ENCODE peak calls at places on chromosomes 16 and 17, in eight cellular contexts. One of them, this sample, is unnamed.

GRCh38 chr16:19419691-19420060 is 2.0 kb downstream of the TMC5 start:
- DNase-seq in cardiac muscle cell: peak
- DNase-seq in lower lobe of right lung: no peak
- DNase-seq in thyroid gland: no peak
- DNase-seq in tibial artery: no peak
- DNase-seq in neural progenitor cell: no peak
- DNase-seq in cardiac fibroblast: peak
- DNase-seq in kidney epithelial cell: no peak
- DNase-seq in this sample: no peak

GRCh38 chr16:1991135-1991551 is 1.4 kb downstream of the SYNGR3 start:
- DNase-seq in cardiac muscle cell: no peak
- DNase-seq in lower lobe of right lung: peak
- DNase-seq in thyroid gland: no peak
- DNase-seq in tibial artery: no peak
- DNase-seq in neural progenitor cell: no peak
- DNase-seq in cardiac fibroblast: no peak
- DNase-seq in kidney epithelial cell: no peak
- DNase-seq in this sample: peak

GRCh38 chr17:71201639-71202038 is 919.2 kb upstream of the SOX9 start:
- DNase-seq in cardiac muscle cell: no peak
- DNase-seq in lower lobe of right lung: no peak
- DNase-seq in thyroid gland: no peak
- DNase-seq in tibial artery: no peak
- DNase-seq in neural progenitor cell: no peak
- DNase-seq in cardiac fibroblast: no peak
- DNase-seq in kidney epithelial cell: no peak
- DNase-seq in this sample: no peak

GRCh38 chr16:24309222-24309905 is 53.2 kb downstream of the CACNG3 start:
- DNase-seq in cardiac muscle cell: peak
- DNase-seq in lower lobe of right lung: no peak
- DNase-seq in thyroid gland: no peak
- DNase-seq in tibial artery: no peak
- DNase-seq in neural progenitor cell: peak
- DNase-seq in cardiac fibroblast: peak
- DNase-seq in kidney epithelial cell: no peak
- DNase-seq in this sample: no peak

GRCh38 chr16:69520800-69521602 is 44.8 kb upstream of the NFAT5 start:
- DNase-seq in cardiac muscle cell: peak
- DNase-seq in lower lobe of right lung: no peak
- DNase-seq in thyroid gland: no peak
- DNase-seq in tibial artery: no peak
- DNase-seq in neural progenitor cell: no peak
- DNase-seq in cardiac fibroblast: peak
- DNase-seq in kidney epithelial cell: no peak
- DNase-seq in this sample: no peak

GRCh38 chr17:673200-673681 is 41.4 kb downstream of the VPS53 start:
- DNase-seq in cardiac muscle cell: no peak
- DNase-seq in lower lobe of right lung: peak
- DNase-seq in thyroid gland: peak
- DNase-seq in tibial artery: no peak
- DNase-seq in neural progenitor cell: peak
- DNase-seq in cardiac fibroblast: no peak
- DNase-seq in kidney epithelial cell: no peak
- DNase-seq in this sample: no peak

GRCh38 chr17:75722542-75723095 is 1.4 kb downstream of the ITGB4 start:
- DNase-seq in cardiac muscle cell: no peak
- DNase-seq in lower lobe of right lung: peak
- DNase-seq in thyroid gland: no peak
- DNase-seq in tibial artery: no peak
- DNase-seq in neural progenitor cell: no peak
- DNase-seq in cardiac fibroblast: no peak
- DNase-seq in kidney epithelial cell: no peak
- DNase-seq in this sample: no peak

GRCh38 chr17:72295916-72296315 is 175.1 kb downstream of the SOX9 start:
- DNase-seq in cardiac muscle cell: no peak
- DNase-seq in lower lobe of right lung: no peak
- DNase-seq in thyroid gland: no peak
- DNase-seq in tibial artery: no peak
- DNase-seq in neural progenitor cell: no peak
- DNase-seq in cardiac fibroblast: no peak
- DNase-seq in kidney epithelial cell: no peak
- DNase-seq in this sample: no peak

GRCh38 chr17:1986783-1987451 is 38.2 kb downstream of the RTN4RL1 start:
- DNase-seq in cardiac muscle cell: peak
- DNase-seq in lower lobe of right lung: no peak
- DNase-seq in thyroid gland: no peak
- DNase-seq in tibial artery: no peak
- DNase-seq in neural progenitor cell: no peak
- DNase-seq in cardiac fibroblast: peak
- DNase-seq in kidney epithelial cell: no peak
- DNase-seq in this sample: no peak

GRCh38 chr16:81181013-81181720 is 57.3 kb upstream of the BCO1 start:
- DNase-seq in cardiac muscle cell: peak
- DNase-seq in lower lobe of right lung: peak
- DNase-seq in thyroid gland: peak
- DNase-seq in tibial artery: peak
- DNase-seq in neural progenitor cell: peak
- DNase-seq in cardiac fibroblast: peak
- DNase-seq in kidney epithelial cell: peak
- DNase-seq in this sample: no peak

GRCh38 chr16:74699666-74700065 is 996 bp downstream of the MLKL start:
- DNase-seq in cardiac muscle cell: no peak
- DNase-seq in lower lobe of right lung: no peak
- DNase-seq in thyroid gland: no peak
- DNase-seq in tibial artery: no peak
- DNase-seq in neural progenitor cell: no peak
- DNase-seq in cardiac fibroblast: no peak
- DNase-seq in kidney epithelial cell: no peak
- DNase-seq in this sample: no peak

GRCh38 chr16:71674229-71674628 is 48.2 kb downstream of the MARVELD3 start:
- DNase-seq in cardiac muscle cell: no peak
- DNase-seq in lower lobe of right lung: no peak
- DNase-seq in thyroid gland: no peak
- DNase-seq in tibial artery: no peak
- DNase-seq in neural progenitor cell: no peak
- DNase-seq in cardiac fibroblast: no peak
- DNase-seq in kidney epithelial cell: no peak
- DNase-seq in this sample: no peak

GRCh38 chr16:66137853-66138252 is 228.6 kb upstream of the CDH5 start:
- DNase-seq in cardiac muscle cell: no peak
- DNase-seq in lower lobe of right lung: no peak
- DNase-seq in thyroid gland: no peak
- DNase-seq in tibial artery: no peak
- DNase-seq in neural progenitor cell: no peak
- DNase-seq in cardiac fibroblast: no peak
- DNase-seq in kidney epithelial cell: no peak
- DNase-seq in this sample: no peak

GRCh38 chr16:66476328-66477027 is 49.4 kb downstream of the BEAN1 start:
- DNase-seq in cardiac muscle cell: peak
- DNase-seq in lower lobe of right lung: no peak
- DNase-seq in thyroid gland: no peak
- DNase-seq in tibial artery: no peak
- DNase-seq in neural progenitor cell: no peak
- DNase-seq in cardiac fibroblast: no peak
- DNase-seq in kidney epithelial cell: no peak
- DNase-seq in this sample: peak

GRCh38 chr16:57004387-57005250 is 15.3 kb downstream of the NLRC5 start:
- DNase-seq in cardiac muscle cell: no peak
- DNase-seq in lower lobe of right lung: no peak
- DNase-seq in thyroid gland: no peak
- DNase-seq in tibial artery: no peak
- DNase-seq in neural progenitor cell: no peak
- DNase-seq in cardiac fibroblast: no peak
- DNase-seq in kidney epithelial cell: no peak
- DNase-seq in this sample: no peak

GRCh38 chr17:80755650-80756405 is 211.2 kb downstream of the RPTOR start:
- DNase-seq in cardiac muscle cell: no peak
- DNase-seq in lower lobe of right lung: no peak
- DNase-seq in thyroid gland: no peak
- DNase-seq in tibial artery: no peak
- DNase-seq in neural progenitor cell: no peak
- DNase-seq in cardiac fibroblast: no peak
- DNase-seq in kidney epithelial cell: no peak
- DNase-seq in this sample: no peak

DNA sequence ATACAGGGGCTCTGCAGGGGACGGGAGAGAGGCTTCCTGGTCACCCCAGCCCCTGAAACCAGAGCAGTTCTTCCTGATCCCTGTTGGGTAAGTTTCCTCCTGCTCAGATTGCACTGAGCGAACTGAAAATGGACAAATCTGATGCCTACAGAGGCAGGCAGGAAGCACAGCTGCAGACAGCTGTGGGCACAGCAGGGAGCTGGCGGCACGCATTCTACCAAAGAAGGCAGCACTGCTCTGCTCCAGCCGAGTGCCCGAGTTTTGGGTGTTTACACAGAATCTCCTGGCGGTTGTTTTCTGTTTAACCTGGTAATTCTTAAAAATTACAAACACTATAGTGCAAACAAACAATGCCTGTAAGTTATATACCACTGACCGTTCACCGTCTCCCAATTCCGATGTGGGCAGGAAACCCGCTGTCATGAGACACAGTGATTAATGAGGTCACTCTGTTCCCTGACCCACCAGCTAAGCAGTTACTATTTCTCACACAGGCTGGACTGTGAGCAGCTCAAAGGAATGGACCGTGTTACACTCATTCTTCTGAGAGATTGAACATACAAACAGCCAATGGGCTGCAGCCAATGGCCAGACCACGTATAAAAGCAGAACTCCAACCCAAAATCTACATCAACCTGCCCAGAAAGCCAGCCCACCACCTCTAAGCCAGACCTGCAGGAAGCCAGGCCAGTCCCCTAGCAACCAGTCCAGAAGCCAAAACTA is 25.5 kb downstream of the NSMCE1 start:
- DNase-seq in cardiac muscle cell: peak
- DNase-seq in lower lobe of right lung: peak
- DNase-seq in thyroid gland: no peak
- DNase-seq in tibial artery: peak
- DNase-seq in neural progenitor cell: peak
- DNase-seq in cardiac fibroblast: peak
- DNase-seq in kidney epithelial cell: peak
- DNase-seq in this sample: peak
- H3K4me3 ChIP-seq in cardiac muscle cell: no peak
- H3K4me3 ChIP-seq in lower lobe of right lung: peak
- H3K4me3 ChIP-seq in thyroid gland: no peak
- H3K4me3 ChIP-seq in tibial artery: peak
- H3K4me3 ChIP-seq in neural progenitor cell: no peak
- H3K4me3 ChIP-seq in cardiac fibroblast: peak
- H3K4me3 ChIP-seq in kidney epithelial cell: no peak
- H3K4me3 ChIP-seq in this sample: no peak

GRCh38 chr17:3812284-3812683 is 11.3 kb upstream of the ITGAE start:
- DNase-seq in cardiac muscle cell: no peak
- DNase-seq in lower lobe of right lung: no peak
- DNase-seq in thyroid gland: no peak
- DNase-seq in tibial artery: no peak
- DNase-seq in neural progenitor cell: no peak
- DNase-seq in cardiac fibroblast: no peak
- DNase-seq in kidney epithelial cell: no peak
- DNase-seq in this sample: no peak

GRCh38 chr17:3805581-3805980 is 4.6 kb upstream of the ITGAE start:
- DNase-seq in cardiac muscle cell: no peak
- DNase-seq in lower lobe of right lung: no peak
- DNase-seq in thyroid gland: no peak
- DNase-seq in tibial artery: no peak
- DNase-seq in neural progenitor cell: no peak
- DNase-seq in cardiac fibroblast: no peak
- DNase-seq in kidney epithelial cell: no peak
- DNase-seq in this sample: no peak

GRCh38 chr17:3808701-3809100 is 7.7 kb upstream of the ITGAE start:
- DNase-seq in cardiac muscle cell: no peak
- DNase-seq in lower lobe of right lung: no peak
- DNase-seq in thyroid gland: no peak
- DNase-seq in tibial artery: no peak
- DNase-seq in neural progenitor cell: no peak
- DNase-seq in cardiac fibroblast: no peak
- DNase-seq in kidney epithelial cell: no peak
- DNase-seq in this sample: no peak

GRCh38 chr17:3810019-3810418 is 9.0 kb upstream of the ITGAE start:
- DNase-seq in cardiac muscle cell: no peak
- DNase-seq in lower lobe of right lung: no peak
- DNase-seq in thyroid gland: no peak
- DNase-seq in tibial artery: no peak
- DNase-seq in neural progenitor cell: no peak
- DNase-seq in cardiac fibroblast: no peak
- DNase-seq in kidney epithelial cell: no peak
- DNase-seq in this sample: no peak

DNA sequence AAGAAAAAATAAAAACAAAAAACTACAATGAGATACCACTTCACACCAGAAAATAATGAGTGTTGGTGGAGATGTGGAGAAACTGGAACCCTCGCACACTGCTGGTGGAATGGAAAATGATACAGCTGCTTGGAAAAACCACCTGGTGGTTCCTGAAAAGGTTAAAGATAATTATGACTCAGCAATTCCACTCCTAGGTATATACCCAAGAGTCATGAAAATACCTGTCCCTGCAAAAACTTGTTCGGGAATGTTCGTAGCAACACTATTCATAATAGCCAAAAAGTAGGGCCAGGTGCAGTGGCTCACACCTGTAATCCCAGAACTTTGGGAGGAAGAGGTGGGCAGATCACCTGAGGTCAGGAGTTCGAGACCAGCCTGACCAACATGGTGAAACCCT is 8.1 kb upstream of the ITGAE start:
- DNase-seq in cardiac muscle cell: no peak
- DNase-seq in lower lobe of right lung: no peak
- DNase-seq in thyroid gland: no peak
- DNase-seq in tibial artery: no peak
- DNase-seq in neural progenitor cell: no peak
- DNase-seq in cardiac fibroblast: no peak
- DNase-seq in kidney epithelial cell: no peak
- DNase-seq in this sample: no peak
- H3K4me3 ChIP-seq in cardiac muscle cell: no peak
- H3K4me3 ChIP-seq in lower lobe of right lung: no peak
- H3K4me3 ChIP-seq in thyroid gland: no peak
- H3K4me3 ChIP-seq in tibial artery: no peak
- H3K4me3 ChIP-seq in neural progenitor cell: no peak
- H3K4me3 ChIP-seq in cardiac fibroblast: no peak
- H3K4me3 ChIP-seq in kidney epithelial cell: no peak
- H3K4me3 ChIP-seq in this sample: no peak

GRCh38 chr16:28193530-28194423 is 18.0 kb downstream of the XPO6 start:
- DNase-seq in cardiac muscle cell: peak
- DNase-seq in lower lobe of right lung: no peak
- DNase-seq in thyroid gland: no peak
- DNase-seq in tibial artery: no peak
- DNase-seq in neural progenitor cell: no peak
- DNase-seq in cardiac fibroblast: peak
- DNase-seq in kidney epithelial cell: peak
- DNase-seq in this sample: no peak
- H3K4me3 ChIP-seq in cardiac muscle cell: no peak
- H3K4me3 ChIP-seq in lower lobe of right lung: peak
- H3K4me3 ChIP-seq in thyroid gland: no peak
- H3K4me3 ChIP-seq in tibial artery: no peak
- H3K4me3 ChIP-seq in neural progenitor cell: no peak
- H3K4me3 ChIP-seq in cardiac fibroblast: no peak
- H3K4me3 ChIP-seq in kidney epithelial cell: no peak
- H3K4me3 ChIP-seq in this sample: peak

GRCh38 chr17:81978901-81979298 is 1.5 kb downstream of the ASPSCR1 start:
- DNase-seq in cardiac muscle cell: no peak
- DNase-seq in lower lobe of right lung: no peak
- DNase-seq in thyroid gland: no peak
- DNase-seq in tibial artery: no peak
- DNase-seq in neural progenitor cell: no peak
- DNase-seq in cardiac fibroblast: no peak
- DNase-seq in kidney epithelial cell: no peak
- DNase-seq in this sample: no peak
- H3K4me3 ChIP-seq in cardiac muscle cell: no peak
- H3K4me3 ChIP-seq in lower lobe of right lung: peak
- H3K4me3 ChIP-seq in thyroid gland: no peak
- H3K4me3 ChIP-seq in tibial artery: peak
- H3K4me3 ChIP-seq in neural progenitor cell: no peak
- H3K4me3 ChIP-seq in cardiac fibroblast: no peak
- H3K4me3 ChIP-seq in kidney epithelial cell: no peak
- H3K4me3 ChIP-seq in this sample: no peak